ENCODE peak calls at places on chromosome 13, in ten cellular contexts. B is substantia nigra; Q is naive B cell; X is stimulated activated CD8-positive, alpha-beta memory T cell treated with anti-CD3 and anti-CD28 coated beads, Interleukin-4, amount 100 ng/mL, for 24 hours; D is WTC11; E is RWPE1; K is fibroblast of pulmonary artery; S is stimulated activated naive CD4-positive, alpha-beta T cell; C is GM18507; H is astrocyte of the cerebellum. P is an unnamed sample.

GRCh38 chr13:33227927-33228644 is 57.5 kb downstream of the STARD13 start:
- DNase-seq in D (no peak), B (no peak), H (no peak), X (no peak), Q (no peak), E (no peak), K (no peak), C (no peak), S (no peak), P (no peak)

GRCh38 chr13:114311387-114311786 is 2.9 kb upstream of the CHAMP1 start:
- DNase-seq in K (no peak), S (no peak), Q (no peak), X (no peak), H (no peak), C (no peak), B (no peak), D (no peak), E (no peak), P (no peak)

GRCh38 chr13:59408738-59409137 is 755.0 kb downstream of the DIAPH3 start:
- DNase-seq in E (no peak), S (no peak), C (no peak), H (no peak), K (no peak), B (no peak), X (no peak), D (no peak), Q (no peak), P (no peak)

GRCh38 chr13:48491423-48492122 is 41.3 kb downstream of the RCBTB2 start:
- DNase-seq in B (no peak), E (no peak), C (no peak), X (no peak), K (no peak), H (no peak), S (no peak), Q (no peak), D (no peak), P (no peak)

GRCh38 chr13:27425918-27426630 is 1.7 kb downstream of the GTF3A start:
- DNase-seq in Q (peak), H (peak), X (peak), D (peak), S (peak), K (peak), E (peak), C (no peak), B (no peak), P (no peak)

GRCh38 chr13:47628666-47629065 is 372.4 kb downstream of the SUCLA2 start:
- DNase-seq in D (no peak), Q (no peak), K (no peak), C (no peak), E (no peak), B (no peak), H (no peak), S (no peak), X (no peak), P (no peak)

GRCh38 chr13:111422352-111422751 is 101.9 kb downstream of the TEX29 start:
- DNase-seq in X (no peak), S (no peak), K (no peak), H (no peak), B (no peak), C (no peak), Q (no peak), E (no peak), D (no peak), P (no peak)

GRCh38 chr13:67314405-67314804 is 84.3 kb upstream of the PCDH9 start:
- DNase-seq in E (no peak), H (no peak), X (no peak), K (no peak), C (no peak), B (no peak), Q (no peak), S (no peak), D (no peak), P (no peak)

GRCh38 chr13:51280379-51280940 is 58.3 kb downstream of the FAM124A start:
- DNase-seq in B (no peak), S (no peak), Q (no peak), H (no peak), D (no peak), C (no peak), K (no peak), X (no peak), E (no peak), P (no peak)

GRCh38 chr13:26456578-26457119 is 100.8 kb upstream of the WASF3 start:
- DNase-seq in S (no peak), E (no peak), H (no peak), B (no peak), C (no peak), X (no peak), K (no peak), Q (no peak), D (no peak), P (no peak)

GRCh38 chr13:25493930-25494707 is 122.3 kb downstream of the ATP8A2 start:
- DNase-seq in S (no peak), E (no peak), D (no peak), K (no peak), B (no peak), H (no peak), Q (no peak), X (no peak), C (no peak), P (no peak)

P was measured in AG04449.